ENCODE peak calls at places on chromosomes 12 and 14, in ten cellular contexts. One of them, this sample, is unnamed.

GRCh38 chr12:110699591-110700445 is 10.9 kb upstream of the HVCN1 start:
- DNase-seq in WERI-Rb-1: no peak
- DNase-seq in transverse colon: no peak
- DNase-seq in right lobe of liver: no peak
- DNase-seq in PC-3: no peak
- DNase-seq in thoracic aorta: no peak
- DNase-seq in colonic mucosa: no peak
- DNase-seq in testis: peak; percentile 68
- DNase-seq in sigmoid colon: peak; percentile 36
- DNase-seq in astrocyte of the spinal cord: no peak
- DNase-seq in this sample: peak; percentile 69

GRCh38 chr12:94560416-94561221 is 89.7 kb downstream of the TMCC3 start:
- DNase-seq in WERI-Rb-1: no peak
- DNase-seq in transverse colon: peak; percentile 61
- DNase-seq in right lobe of liver: no peak
- DNase-seq in PC-3: peak; percentile 97
- DNase-seq in thoracic aorta: no peak
- DNase-seq in colonic mucosa: peak; percentile 64
- DNase-seq in testis: no peak
- DNase-seq in sigmoid colon: no peak
- DNase-seq in astrocyte of the spinal cord: peak; percentile 82
- DNase-seq in this sample: no peak

GRCh38 chr14:89607453-89607852 is 190.4 kb upstream of the FOXN3 start:
- DNase-seq in WERI-Rb-1: no peak
- DNase-seq in transverse colon: no peak
- DNase-seq in right lobe of liver: no peak
- DNase-seq in PC-3: no peak
- DNase-seq in thoracic aorta: no peak
- DNase-seq in colonic mucosa: no peak
- DNase-seq in testis: no peak
- DNase-seq in sigmoid colon: no peak
- DNase-seq in astrocyte of the spinal cord: no peak
- DNase-seq in this sample: no peak

GRCh38 chr14:59190372-59190771 is 1.9 kb downstream of the DAAM1 start:
- DNase-seq in WERI-Rb-1: peak; percentile 61
- DNase-seq in transverse colon: peak; percentile 11
- DNase-seq in right lobe of liver: no peak
- DNase-seq in PC-3: peak; percentile 63
- DNase-seq in thoracic aorta: no peak
- DNase-seq in colonic mucosa: peak; percentile 28
- DNase-seq in testis: peak; percentile 48
- DNase-seq in sigmoid colon: no peak
- DNase-seq in astrocyte of the spinal cord: no peak
- DNase-seq in this sample: peak; percentile 11

GRCh38 chr14:57008534-57008933 is 198.3 kb upstream of the OTX2 start:
- DNase-seq in WERI-Rb-1: no peak
- DNase-seq in transverse colon: no peak
- DNase-seq in right lobe of liver: no peak
- DNase-seq in PC-3: no peak
- DNase-seq in thoracic aorta: no peak
- DNase-seq in colonic mucosa: no peak
- DNase-seq in testis: no peak
- DNase-seq in sigmoid colon: no peak
- DNase-seq in astrocyte of the spinal cord: no peak
- DNase-seq in this sample: no peak

GRCh38 chr12:124392271-124392990 is 97.5 kb downstream of the RFLNA start:
- DNase-seq in WERI-Rb-1: peak; percentile 44
- DNase-seq in transverse colon: peak; percentile 40
- DNase-seq in right lobe of liver: no peak
- DNase-seq in PC-3: no peak
- DNase-seq in thoracic aorta: no peak
- DNase-seq in colonic mucosa: peak; percentile 43
- DNase-seq in testis: no peak
- DNase-seq in sigmoid colon: no peak
- DNase-seq in astrocyte of the spinal cord: peak; percentile 77
- DNase-seq in this sample: peak; percentile 89

GRCh38 chr12:106113042-106113441 is 25.7 kb downstream of the NUAK1 start:
- DNase-seq in WERI-Rb-1: no peak
- DNase-seq in transverse colon: no peak
- DNase-seq in right lobe of liver: no peak
- DNase-seq in PC-3: peak; percentile 81
- DNase-seq in thoracic aorta: no peak
- DNase-seq in colonic mucosa: no peak
- DNase-seq in testis: no peak
- DNase-seq in sigmoid colon: no peak
- DNase-seq in astrocyte of the spinal cord: peak; percentile 64
- DNase-seq in this sample: no peak

GRCh38 chr12:49692851-49693250 is 14.4 kb downstream of the FMNL3 start:
- DNase-seq in WERI-Rb-1: no peak
- DNase-seq in transverse colon: no peak
- DNase-seq in right lobe of liver: no peak
- DNase-seq in PC-3: no peak
- DNase-seq in thoracic aorta: no peak
- DNase-seq in colonic mucosa: no peak
- DNase-seq in testis: no peak
- DNase-seq in sigmoid colon: no peak
- DNase-seq in astrocyte of the spinal cord: no peak
- DNase-seq in this sample: no peak

GRCh38 chr12:64678248-64678647 is 68.0 kb downstream of the RASSF3 start:
- DNase-seq in WERI-Rb-1: no peak
- DNase-seq in transverse colon: no peak
- DNase-seq in right lobe of liver: no peak
- DNase-seq in PC-3: peak; percentile 30
- DNase-seq in thoracic aorta: no peak
- DNase-seq in colonic mucosa: no peak
- DNase-seq in testis: no peak
- DNase-seq in sigmoid colon: no peak
- DNase-seq in astrocyte of the spinal cord: no peak
- DNase-seq in this sample: no peak

GRCh38 chr12:50936821-50937220 is 15.5 kb upstream of the HIGD1C start:
- DNase-seq in WERI-Rb-1: no peak
- DNase-seq in transverse colon: no peak
- DNase-seq in right lobe of liver: no peak
- DNase-seq in PC-3: no peak
- DNase-seq in thoracic aorta: no peak
- DNase-seq in colonic mucosa: no peak
- DNase-seq in testis: no peak
- DNase-seq in sigmoid colon: no peak
- DNase-seq in astrocyte of the spinal cord: no peak
- DNase-seq in this sample: no peak

GRCh38 chr14:88983755-88984154 is 159.3 kb downstream of the TTC8 start:
- DNase-seq in WERI-Rb-1: no peak
- DNase-seq in transverse colon: no peak
- DNase-seq in right lobe of liver: no peak
- DNase-seq in PC-3: peak; percentile 88
- DNase-seq in thoracic aorta: no peak
- DNase-seq in colonic mucosa: no peak
- DNase-seq in testis: no peak
- DNase-seq in sigmoid colon: no peak
- DNase-seq in astrocyte of the spinal cord: peak; percentile 89
- DNase-seq in this sample: peak; percentile 79

GRCh38 chr14:61192970-61193369 is 88.2 kb downstream of the TMEM30B start:
- DNase-seq in WERI-Rb-1: no peak
- DNase-seq in transverse colon: no peak
- DNase-seq in right lobe of liver: no peak
- DNase-seq in PC-3: no peak
- DNase-seq in thoracic aorta: no peak
- DNase-seq in colonic mucosa: no peak
- DNase-seq in testis: no peak
- DNase-seq in sigmoid colon: no peak
- DNase-seq in astrocyte of the spinal cord: no peak
- DNase-seq in this sample: no peak

GRCh38 chr12:109951751-109952150 is 44.4 kb downstream of the GIT2 start:
- DNase-seq in WERI-Rb-1: no peak
- DNase-seq in transverse colon: no peak
- DNase-seq in right lobe of liver: no peak
- DNase-seq in PC-3: peak; percentile 84
- DNase-seq in thoracic aorta: no peak
- DNase-seq in colonic mucosa: no peak
- DNase-seq in testis: no peak
- DNase-seq in sigmoid colon: peak; percentile 75
- DNase-seq in astrocyte of the spinal cord: peak; percentile 90
- DNase-seq in this sample: peak; percentile 22

GRCh38 chr12:118402251-118402650 is 25.9 kb downstream of the SUDS3 start:
- DNase-seq in WERI-Rb-1: no peak
- DNase-seq in transverse colon: no peak
- DNase-seq in right lobe of liver: no peak
- DNase-seq in PC-3: no peak
- DNase-seq in thoracic aorta: no peak
- DNase-seq in colonic mucosa: no peak
- DNase-seq in testis: no peak
- DNase-seq in sigmoid colon: no peak
- DNase-seq in astrocyte of the spinal cord: peak; percentile 79
- DNase-seq in this sample: no peak

GRCh38 chr12:125132698-125133400 is 67.6 kb downstream of the AACS start:
- DNase-seq in WERI-Rb-1: no peak
- DNase-seq in transverse colon: no peak
- DNase-seq in right lobe of liver: no peak
- DNase-seq in PC-3: no peak
- DNase-seq in thoracic aorta: no peak
- DNase-seq in colonic mucosa: no peak
- DNase-seq in testis: no peak
- DNase-seq in sigmoid colon: no peak
- DNase-seq in astrocyte of the spinal cord: peak; percentile 5
- DNase-seq in this sample: no peak

DNA sequence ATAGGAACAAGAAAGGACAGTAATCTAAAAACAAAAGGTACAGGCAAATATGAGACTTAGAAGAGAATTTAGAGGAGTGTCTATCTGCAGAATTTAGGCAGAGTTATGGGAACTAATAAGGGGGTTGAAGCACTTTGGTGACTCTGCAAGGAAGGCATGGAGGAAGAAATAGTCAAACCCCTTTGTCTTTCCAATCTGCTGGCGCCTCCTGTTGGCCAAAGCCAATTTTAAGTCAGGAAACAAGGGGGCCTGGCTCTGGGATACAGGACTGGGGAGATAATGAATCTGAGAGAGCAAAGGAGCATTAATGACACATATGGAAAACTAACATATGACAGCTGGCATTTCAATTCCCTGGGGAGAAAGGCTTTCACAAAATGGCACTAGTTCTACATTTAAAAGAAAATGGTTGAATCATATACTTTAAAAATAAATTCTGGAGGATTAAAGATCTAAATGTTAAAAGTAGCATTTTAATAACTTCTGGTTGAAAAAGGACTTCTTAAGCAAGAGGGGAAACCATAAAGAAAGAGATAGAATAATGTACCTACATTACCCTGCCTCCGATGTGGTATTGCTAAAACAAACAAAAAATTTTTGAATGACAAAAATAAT is 48.5 kb upstream of the CSRP2 start:
- DNase-seq in WERI-Rb-1: peak; percentile 75
- DNase-seq in transverse colon: peak; percentile 24
- DNase-seq in right lobe of liver: no peak
- DNase-seq in PC-3: peak; percentile 70
- DNase-seq in thoracic aorta: no peak
- DNase-seq in colonic mucosa: peak; percentile 50
- DNase-seq in testis: peak; percentile 29
- DNase-seq in sigmoid colon: no peak
- DNase-seq in astrocyte of the spinal cord: peak; percentile 43
- DNase-seq in this sample: peak; percentile 66
- TF ChIP-seq CTCF in WERI-Rb-1: peak; percentile 74
- TF ChIP-seq CTCF in transverse colon: peak; percentile 30
- TF ChIP-seq CTCF in right lobe of liver: peak; percentile 47
- TF ChIP-seq CTCF in PC-3: peak; percentile 85
- TF ChIP-seq CTCF in thoracic aorta: no peak
- TF ChIP-seq CTCF in colonic mucosa: peak; percentile 22
- TF ChIP-seq CTCF in testis: peak; percentile 27
- TF ChIP-seq CTCF in sigmoid colon: no peak
- TF ChIP-seq CTCF in astrocyte of the spinal cord: peak; percentile 57
- TF ChIP-seq CTCF in this sample: peak; percentile 74

DNA sequence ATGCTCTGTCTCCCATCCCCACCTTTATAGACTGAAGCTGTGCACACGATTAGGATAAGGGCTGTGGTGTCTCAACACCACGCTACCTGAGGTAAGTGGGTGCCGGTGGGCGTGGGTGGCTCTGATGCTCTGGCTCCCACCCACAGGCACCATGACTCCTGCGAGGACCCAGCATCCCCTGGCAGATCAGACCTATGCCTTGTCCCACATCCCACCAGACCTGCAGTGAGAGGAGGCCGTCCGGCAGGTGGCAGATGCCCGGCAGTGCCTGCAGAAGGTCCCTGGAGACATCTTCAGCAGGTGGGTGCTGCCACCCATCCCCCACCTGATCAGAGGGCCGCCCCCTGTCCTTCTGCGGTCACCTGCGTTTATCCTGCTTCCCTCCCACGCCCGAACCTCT is 104.4 kb upstream of the PRB2 start:
- DNase-seq in WERI-Rb-1: no peak
- DNase-seq in transverse colon: no peak
- DNase-seq in right lobe of liver: no peak
- DNase-seq in PC-3: no peak
- DNase-seq in thoracic aorta: no peak
- DNase-seq in colonic mucosa: no peak
- DNase-seq in testis: no peak
- DNase-seq in sigmoid colon: no peak
- DNase-seq in astrocyte of the spinal cord: no peak
- DNase-seq in this sample: no peak
- H3K4me3 ChIP-seq in WERI-Rb-1: peak overlapping the region; percentile 35
- H3K4me3 ChIP-seq in transverse colon: no peak overlapping the region
- H3K4me3 ChIP-seq in right lobe of liver: no peak overlapping the region
- H3K4me3 ChIP-seq in PC-3: no peak overlapping the region
- H3K4me3 ChIP-seq in thoracic aorta: no peak overlapping the region
- H3K4me3 ChIP-seq in colonic mucosa: no peak overlapping the region
- H3K4me3 ChIP-seq in testis: no peak overlapping the region
- H3K4me3 ChIP-seq in sigmoid colon: no peak overlapping the region
- H3K4me3 ChIP-seq in astrocyte of the spinal cord: no peak overlapping the region
- H3K4me3 ChIP-seq in this sample: no peak overlapping the region

DNA sequence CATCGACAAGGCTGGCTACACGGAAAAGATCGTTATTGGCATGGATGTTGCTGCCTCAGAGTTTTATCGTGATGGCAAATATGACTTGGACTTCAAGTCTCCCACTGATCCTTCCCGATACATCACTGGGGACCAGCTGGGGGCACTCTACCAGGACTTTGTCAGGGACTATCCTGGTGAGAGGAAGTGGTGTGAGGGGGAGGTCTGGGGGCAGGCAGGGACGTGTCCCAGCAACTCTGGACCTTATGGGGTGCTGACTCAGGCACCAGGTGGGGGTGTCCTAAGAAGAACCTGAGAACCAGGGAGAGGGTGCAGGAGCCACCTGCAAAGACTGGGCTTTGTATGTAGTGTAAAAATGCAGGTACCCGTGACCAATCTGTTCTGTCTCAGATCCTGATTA is 5.2 kb downstream of the ENO2 start:
- DNase-seq in WERI-Rb-1: no peak
- DNase-seq in transverse colon: no peak
- DNase-seq in right lobe of liver: no peak
- DNase-seq in PC-3: no peak
- DNase-seq in thoracic aorta: no peak
- DNase-seq in colonic mucosa: no peak
- DNase-seq in testis: no peak
- DNase-seq in sigmoid colon: peak; percentile 60
- DNase-seq in astrocyte of the spinal cord: no peak
- DNase-seq in this sample: no peak
- TF ChIP-seq CTCF in WERI-Rb-1: peak; percentile 29
- TF ChIP-seq CTCF in transverse colon: no peak
- TF ChIP-seq CTCF in right lobe of liver: no peak
- TF ChIP-seq CTCF in PC-3: peak; percentile 20
- TF ChIP-seq CTCF in thoracic aorta: no peak
- TF ChIP-seq CTCF in colonic mucosa: no peak
- TF ChIP-seq CTCF in testis: no peak
- TF ChIP-seq CTCF in sigmoid colon: no peak
- TF ChIP-seq CTCF in astrocyte of the spinal cord: no peak
- TF ChIP-seq CTCF in this sample: no peak

GRCh38 chr14:92923744-92924103 is 774 bp downstream of the CHGA start:
- DNase-seq in WERI-Rb-1: no peak
- DNase-seq in transverse colon: no peak
- DNase-seq in right lobe of liver: no peak
- DNase-seq in PC-3: no peak
- DNase-seq in thoracic aorta: no peak
- DNase-seq in colonic mucosa: no peak
- DNase-seq in testis: no peak
- DNase-seq in sigmoid colon: no peak
- DNase-seq in astrocyte of the spinal cord: no peak
- DNase-seq in this sample: no peak
- H3K4me3 ChIP-seq in WERI-Rb-1: peak overlapping the region; percentile 81
- H3K4me3 ChIP-seq in transverse colon: no peak overlapping the region
- H3K4me3 ChIP-seq in right lobe of liver: no peak overlapping the region
- H3K4me3 ChIP-seq in PC-3: no peak overlapping the region
- H3K4me3 ChIP-seq in thoracic aorta: no peak overlapping the region
- H3K4me3 ChIP-seq in colonic mucosa: no peak overlapping the region
- H3K4me3 ChIP-seq in testis: peak overlapping the region; percentile 55
- H3K4me3 ChIP-seq in sigmoid colon: no peak overlapping the region
- H3K4me3 ChIP-seq in astrocyte of the spinal cord: no peak overlapping the region
- H3K4me3 ChIP-seq in this sample: peak overlapping the region; percentile 99

This sample was measured in BE2C.